ENCODE peak calls at places on chromosome 14, in ten cellular contexts. B, T, I, F, J, Y, G, M, R and O are unnamed samples. For H3K9me3, H3K36me3 and H3K4me1, the result is how much of the 10 kb centered on the place peaks cover.

GRCh38 chr14:21268612-21269251 is 510 bp downstream of the HNRNPC start:
- DNase-seq in F (no peak), J (peak), B (no peak), Y (peak), I (no peak), R (peak), M (peak), T (no peak), G (peak), O (no peak)

GRCh38 chr14:68682166-68683103 is 110.4 kb downstream of the ZFP36L1 start:
- DNase-seq in Y (peak), B (peak), R (peak), J (no peak), F (no peak), T (peak), M (peak), G (peak), I (no peak), O (no peak)

GRCh38 chr14:93332032-93332852 is 594 bp downstream of the BTBD7 start:
- DNase-seq in T (peak), B (peak), I (no peak), R (peak), G (peak), F (peak), M (peak), J (peak), Y (peak), O (peak)

GRCh38 chr14:82394916-82395315 is 861.3 kb upstream of the SEL1L start:
- DNase-seq in Y (no peak), T (no peak), R (no peak), M (no peak), F (no peak), J (no peak), G (no peak), B (no peak), I (no peak), O (no peak)

GRCh38 chr14:93527076-93527692 is 96.4 kb downstream of the UNC79 start:
- DNase-seq in T (no peak), I (no peak), Y (no peak), G (no peak), R (no peak), F (no peak), B (no peak), J (no peak), M (peak), O (no peak)

GRCh38 chr14:96660667-96661066 is 136.5 kb upstream of the VRK1 start:
- DNase-seq in G (no peak), B (no peak), F (no peak), T (no peak), J (peak), Y (no peak), I (no peak), R (no peak), M (no peak), O (no peak)

GRCh38 chr14:50666772-50667490 is 1.2 kb downstream of the SAV1 start:
- DNase-seq in G (peak), F (no peak), J (peak), I (no peak), R (peak), T (no peak), Y (peak), M (peak), B (no peak), O (no peak)

GRCh38 chr14:72478397-72479025 is 415.4 kb downstream of the DPF3 start:
- DNase-seq in F (no peak), G (no peak), M (no peak), T (no peak), J (no peak), B (no peak), I (no peak), Y (no peak), R (no peak), O (no peak)

GRCh38 chr14:85437143-85437542 is 92.8 kb upstream of the FLRT2 start:
- DNase-seq in T (no peak), M (peak), R (no peak), B (no peak), J (no peak), I (no peak), F (no peak), G (peak), Y (no peak), O (no peak)

GRCh38 chr14:23376477-23377200 is at the start of gene CMTM5:
- DNase-seq in T (no peak), G (no peak), J (peak), F (no peak), Y (no peak), B (no peak), I (no peak), M (no peak), R (no peak), O (no peak)

GRCh38 chr14:62657376-62657775 is 387.9 kb downstream of the KCNH5 start:
- DNase-seq in B (no peak), M (no peak), R (no peak), F (no peak), T (no peak), J (no peak), Y (no peak), G (no peak), I (no peak), O (no peak)

GRCh38 chr14:64092338-64092737 is 201.8 kb downstream of the ESR2 start:
- DNase-seq in G (no peak), B (no peak), I (no peak), T (no peak), Y (no peak), F (no peak), J (no peak), M (no peak), R (no peak), O (no peak)

GRCh38 chr14:85528080-85528881 is 1.7 kb upstream of the FLRT2 start:
- DNase-seq in J (peak), T (peak), G (peak), B (no peak), R (no peak), M (peak), Y (peak), I (no peak), F (no peak), O (no peak)

GRCh38 chr14:68574906-68575305 is 218.0 kb downstream of the ZFP36L1 start:
- DNase-seq in Y (no peak), F (no peak), M (peak), R (no peak), T (no peak), J (no peak), G (no peak), B (no peak), I (no peak), O (no peak)

GRCh38 chr14:70097576-70098256 is 91.0 kb downstream of the SLC8A3 start:
- DNase-seq in Y (no peak), J (no peak), F (no peak), R (no peak), T (no peak), M (no peak), G (no peak), I (no peak), B (peak), O (no peak)

GRCh38 chr14:68815288-68816182 is 22.7 kb upstream of the ZFP36L1 start:
- DNase-seq in Y (no peak), I (no peak), B (no peak), T (no peak), G (no peak), M (peak), R (peak), F (peak), J (no peak), O (no peak)

GRCh38 chr14:66405158-66405557 is 81.0 kb upstream of the CCDC196 start:
- DNase-seq in G (peak), Y (no peak), I (no peak), B (no peak), F (no peak), M (peak), R (no peak), J (peak), T (no peak), O (no peak)

GRCh38 chr14:61519735-61520134 is 175.6 kb upstream of the HIF1A start:
- DNase-seq in M (no peak), T (no peak), Y (no peak), G (no peak), B (no peak), I (no peak), J (no peak), F (no peak), R (no peak), O (no peak)

GRCh38 chr14:90000935-90001334 is 45.2 kb downstream of the TDP1 start:
- DNase-seq in I (no peak), M (no peak), T (no peak), F (no peak), Y (no peak), J (no peak), R (no peak), G (no peak), B (no peak), O (no peak)

GRCh38 chr14:24634158-24634557 is at the start of gene GZMB:
- DNase-seq in B (no peak), F (no peak), J (no peak), T (no peak), M (peak), I (no peak), R (peak), Y (no peak), G (no peak), O (no peak)

GRCh38 chr14:65824285-65824977 is 411.9 kb downstream of the FUT8 start:
- DNase-seq in G (peak), T (no peak), F (no peak), J (peak), M (peak), B (peak), I (peak), R (peak), Y (peak), O (no peak)

GRCh38 chr14:51490205-51490604 is 161.5 kb upstream of the FRMD6 start:
- DNase-seq in M (peak), R (no peak), T (no peak), I (no peak), F (no peak), G (no peak), B (no peak), J (no peak), Y (no peak), O (no peak)

GRCh38 chr14:92973265-92973797 is 50.4 kb downstream of the CHGA start:
- DNase-seq in F (peak), Y (peak), G (peak), M (peak), B (peak), T (peak), I (no peak), J (peak), R (peak), O (peak)

GRCh38 chr14:90536092-90536491 is 139.3 kb downstream of the CALM1 start:
- DNase-seq in G (no peak), I (no peak), R (no peak), J (no peak), T (peak), M (peak), Y (no peak), B (no peak), F (no peak), O (no peak)

GRCh38 chr14:72883963-72884362 is 9.9 kb downstream of the DPF3 start:
- DNase-seq in B (no peak), T (no peak), I (no peak), Y (no peak), M (peak), F (no peak), G (no peak), J (no peak), R (no peak), O (no peak)

GRCh38 chr14:73623504-73623903 is 11.2 kb downstream of the ACOT6 start:
- DNase-seq in B (no peak), I (no peak), J (no peak), M (no peak), T (no peak), G (no peak), R (no peak), F (no peak), Y (no peak), O (no peak)

GRCh38 chr14:78581222-78581621 is 411.0 kb downstream of the NRXN3 start:
- DNase-seq in Y (no peak), J (no peak), F (no peak), G (no peak), T (no peak), B (no peak), M (no peak), I (no peak), R (no peak), O (no peak)

GRCh38 chr14:35389315-35389667 is 15.3 kb downstream of the NFKBIA start:
- DNase-seq in Y (no peak), F (no peak), B (no peak), I (no peak), J (no peak), T (no peak), R (no peak), G (no peak), M (no peak), O (no peak)

GRCh38 chr14:101088714-101089113 is 185.2 kb upstream of the RTL1 start:
- DNase-seq in B (no peak), Y (no peak), G (no peak), J (no peak), M (no peak), R (no peak), F (no peak), T (no peak), I (no peak), O (no peak)

GRCh38 chr14:77000340-77001235 is 27.9 kb downstream of the IRF2BPL start:
- DNase-seq in F (no peak), R (no peak), B (no peak), M (peak), I (no peak), G (no peak), T (no peak), J (peak), Y (no peak), O (peak)

GRCh38 chr14:24403294-24404013 is 4.7 kb downstream of the NYNRIN start:
- DNase-seq in B (no peak), R (no peak), T (no peak), I (no peak), F (no peak), J (no peak), G (no peak), M (peak), Y (no peak), O (no peak)

GRCh38 chr14:95496111-95496681 is 20.3 kb downstream of the SYNE3 start:
- DNase-seq in G (no peak), M (peak), I (no peak), R (no peak), F (no peak), J (peak), T (no peak), B (no peak), Y (no peak), O (no peak)

GRCh38 chr14:91417134-91417982 is at the start of gene CCDC88C:
- DNase-seq in T (peak), R (peak), I (peak), Y (peak), J (peak), B (peak), M (peak), G (peak), F (peak), O (peak)

GRCh38 chr14:63276492-63277342 is 42.0 kb downstream of the GPHB5 start:
- DNase-seq in J (peak), Y (no peak), I (no peak), G (no peak), M (peak), F (no peak), R (peak), T (no peak), B (no peak), O (no peak)

GRCh38 chr14:88559852-88560251 is 3.0 kb upstream of the ZC3H14 start:
- DNase-seq in Y (no peak), J (no peak), T (no peak), G (no peak), F (no peak), I (no peak), R (no peak), B (no peak), M (peak), O (no peak)

GRCh38 chr14:24243336-24243836 is 963 bp upstream of the TINF2 start:
- DNase-seq in T (no peak), M (no peak), J (no peak), I (peak), R (peak), F (peak), G (peak), Y (no peak), B (no peak), O (no peak)

GRCh38 chr14:64811676-64812075 is 68.0 kb downstream of the SPTB start:
- DNase-seq in G (no peak), M (no peak), I (no peak), B (no peak), R (no peak), J (no peak), F (no peak), T (no peak), Y (no peak), O (no peak)

GRCh38 chr14:47507866-47508265 is 167.5 kb downstream of the MDGA2 start:
- DNase-seq in M (no peak), F (no peak), G (no peak), J (no peak), I (no peak), R (no peak), Y (no peak), T (no peak), B (no peak), O (no peak)

GRCh38 chr14:52848626-52849025 is 57.2 kb upstream of the GNPNAT1 start:
- DNase-seq in G (no peak), F (no peak), R (no peak), J (no peak), B (no peak), T (no peak), Y (no peak), I (no peak), M (no peak), O (no peak)

GRCh38 chr14:59622641-59623040 is 46.0 kb upstream of the CCDC175 start:
- DNase-seq in B (no peak), G (no peak), I (no peak), R (no peak), T (no peak), F (no peak), Y (no peak), M (no peak), J (no peak), O (no peak)

DNA sequence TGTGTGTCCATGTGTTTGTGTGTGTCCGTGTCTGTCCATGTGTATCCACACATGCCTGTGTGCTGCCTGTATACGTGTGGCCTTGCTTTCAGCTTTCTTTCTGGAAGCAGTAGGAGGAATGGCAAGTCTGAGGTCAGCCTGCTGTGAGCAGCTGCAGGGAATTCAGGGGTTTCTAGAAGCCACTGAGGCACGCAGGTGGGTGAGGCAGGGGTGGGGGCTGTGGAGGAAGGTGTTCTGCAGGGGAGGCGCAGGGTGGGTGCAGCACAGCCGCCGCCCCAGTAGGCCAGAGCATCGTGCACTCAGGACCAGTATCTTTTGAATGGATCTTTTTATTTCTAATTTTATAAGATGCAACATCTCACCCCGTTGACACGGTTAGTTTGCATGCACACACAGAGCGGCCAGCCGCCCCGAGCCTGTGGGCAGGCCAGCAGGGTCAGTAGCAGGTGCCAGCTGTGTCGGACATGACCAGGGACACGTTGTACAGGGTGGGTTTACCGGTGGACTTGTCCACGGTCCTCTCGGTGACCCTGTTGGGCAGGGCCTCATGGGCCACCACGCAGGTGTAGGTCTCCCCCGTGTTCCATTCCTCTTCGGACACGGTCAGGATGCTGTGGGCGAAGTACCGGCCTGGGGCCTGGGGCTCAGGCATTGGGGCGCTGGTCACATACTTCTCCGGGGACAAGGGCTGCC is 327.7 kb downstream of the TMEM121 start:
- DNase-seq in R (no peak), I (no peak), T (no peak), M (no peak), G (no peak), B (no peak), Y (peak), J (no peak), F (peak), O (peak)
- H3K9me3 ChIP-seq in R (under half), I (under half), T (under half), M (under half), G (under half), B (under half), Y (under half), J (under half), F (under half), O (under half)

GRCh38 chr14:74661726-74662450 is 49.9 kb upstream of the LTBP2 start:
- DNase-seq in J (no peak), F (no peak), G (peak), I (no peak), T (no peak), M (no peak), R (no peak), Y (no peak), B (no peak), O (peak)
- H3K36me3 ChIP-seq in J (under half), F (half or more), G (under half), I (under half), T (half or more), M (under half), R (under half), Y (under half), B (under half), O (under half)

GRCh38 chr14:104968153-104968527 is 10.0 kb downstream of the AHNAK2 start:
- DNase-seq in M (peak), J (peak), B (peak), I (no peak), Y (peak), T (peak), G (peak), R (no peak), F (peak), O (peak)
- H3K4me1 ChIP-seq in M (under half), J (under half), B (under half), I (under half), Y (under half), T (under half), G (under half), R (under half), F (under half), O (under half)

GRCh38 chr14:74858022-74858421 is 17.9 kb downstream of the PROX2 start:
- DNase-seq in T (no peak), J (no peak), Y (no peak), B (no peak), F (no peak), I (no peak), M (peak), G (no peak), R (no peak), O (no peak)

GRCh38 chr14:74855021-74855420 is 20.9 kb downstream of the PROX2 start:
- DNase-seq in F (no peak), J (no peak), T (no peak), M (no peak), I (no peak), B (no peak), R (no peak), Y (no peak), G (no peak), O (no peak)

GRCh38 chr14:74853581-74853980 is 22.4 kb downstream of the PROX2 start:
- DNase-seq in M (peak), F (no peak), G (no peak), R (no peak), T (no peak), Y (no peak), I (no peak), J (no peak), B (no peak), O (no peak)

GRCh38 chr14:74855945-74856344 is 20.0 kb downstream of the PROX2 start:
- DNase-seq in M (no peak), B (no peak), R (no peak), Y (no peak), J (no peak), G (no peak), I (no peak), F (no peak), T (no peak), O (no peak)

DNA sequence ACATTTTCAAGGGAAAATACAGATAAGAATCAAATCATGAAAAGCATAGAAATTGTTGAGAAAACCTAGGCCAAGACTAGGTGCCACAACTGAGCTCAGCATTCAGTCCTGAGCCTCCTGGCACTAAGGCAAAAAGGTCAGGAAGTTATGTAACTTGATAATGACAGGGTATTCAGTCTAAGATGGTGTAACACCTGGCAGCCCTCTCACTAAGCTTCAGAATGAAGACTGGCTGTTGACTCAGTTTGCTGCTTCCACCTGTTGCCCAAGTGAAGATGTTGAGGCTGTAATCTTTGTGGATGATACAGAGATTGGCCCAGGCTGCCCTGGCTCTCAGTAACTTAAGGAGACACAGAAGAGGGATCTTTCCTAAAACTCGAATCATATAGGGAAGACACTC is 19.6 kb downstream of the PROX2 start:
- DNase-seq in F (no peak), J (no peak), Y (no peak), B (no peak), I (no peak), G (peak), R (no peak), M (no peak), T (no peak), O (no peak)
- H3K9me3 ChIP-seq in F (under half), J (under half), Y (under half), B (under half), I (under half), G (under half), R (under half), M (under half), T (under half), O (under half)

GRCh38 chr14:31395119-31395518 is 25.2 kb downstream of the HEATR5A start:
- DNase-seq in T (no peak), I (no peak), B (no peak), Y (no peak), M (no peak), G (no peak), R (no peak), J (no peak), F (no peak), O (no peak)
- H3K36me3 ChIP-seq in T (half or more), I (under half), B (under half), Y (under half), M (half or more), G (under half), R (under half), J (under half), F (half or more), O (under half)